ENCODE peak calls at places on chromosomes 11 and 22, in four cellular contexts. One of them, this sample, is unnamed.
A peak's percentile ranks its signal among the peaks of the same experiment; 100 is the strongest.

GRCh38 chr11:64410396-64410718 is 51.4 kb downstream of the RPS6KA4 start:
- DNase-seq in hepatocyte: no peak
- DNase-seq in RWPE1: no peak
- DNase-seq in left lung: no peak
- DNase-seq in this sample: no peak

GRCh38 chr11:12279672-12280108 is 97.7 kb upstream of the PARVA start:
- DNase-seq in hepatocyte: no peak
- DNase-seq in RWPE1: no peak
- DNase-seq in left lung: no peak
- DNase-seq in this sample: no peak

GRCh38 chr11:8167796-8168195 is 1.0 kb downstream of the RIC3 start:
- DNase-seq in hepatocyte: peak; percentile 13
- DNase-seq in RWPE1: no peak
- DNase-seq in left lung: no peak
- DNase-seq in this sample: no peak

GRCh38 chr11:13229136-13229535 is 48.5 kb upstream of the BMAL1 start:
- DNase-seq in hepatocyte: no peak
- DNase-seq in RWPE1: no peak
- DNase-seq in left lung: no peak
- DNase-seq in this sample: no peak

GRCh38 chr11:104332110-104332509 is 168.2 kb upstream of the PDGFD start:
- DNase-seq in hepatocyte: peak; percentile 28
- DNase-seq in RWPE1: no peak
- DNase-seq in left lung: no peak
- DNase-seq in this sample: no peak

GRCh38 chr11:118415739-118416068 is 14.3 kb downstream of the ATP5MG start:
- DNase-seq in hepatocyte: peak; percentile 76
- DNase-seq in RWPE1: peak; percentile 69
- DNase-seq in left lung: no peak
- DNase-seq in this sample: peak; percentile 66

GRCh38 chr11:7413961-7414728 is 71.2 kb upstream of the OLFML1 start:
- DNase-seq in hepatocyte: no peak
- DNase-seq in RWPE1: no peak
- DNase-seq in left lung: no peak
- DNase-seq in this sample: no peak

GRCh38 chr22:19051381-19051780 is 70.8 kb downstream of the DGCR2 start:
- DNase-seq in hepatocyte: no peak
- DNase-seq in RWPE1: no peak
- DNase-seq in left lung: no peak
- DNase-seq in this sample: no peak

GRCh38 chr11:4658629-4659453 is 15.1 kb downstream of the OR51E1 start:
- DNase-seq in hepatocyte: no peak
- DNase-seq in RWPE1: no peak
- DNase-seq in left lung: no peak
- DNase-seq in this sample: peak; percentile 55

GRCh38 chr11:1510928-1511327 is 24.3 kb upstream of the MOB2 start:
- DNase-seq in hepatocyte: no peak
- DNase-seq in RWPE1: no peak
- DNase-seq in left lung: no peak
- DNase-seq in this sample: no peak

GRCh38 chr11:78831571-78831970 is 256.9 kb upstream of the NARS2 start:
- DNase-seq in hepatocyte: no peak
- DNase-seq in RWPE1: no peak
- DNase-seq in left lung: no peak
- DNase-seq in this sample: no peak

GRCh38 chr11:89463381-89463780 is 27.8 kb downstream of the NOX4 start:
- DNase-seq in hepatocyte: no peak
- DNase-seq in RWPE1: no peak
- DNase-seq in left lung: no peak
- DNase-seq in this sample: no peak

GRCh38 chr11:44731685-44732411 is 5.1 kb downstream of the TSPAN18 start:
- DNase-seq in hepatocyte: no peak
- DNase-seq in RWPE1: no peak
- DNase-seq in left lung: no peak
- DNase-seq in this sample: no peak

GRCh38 chr11:103053997-103054396 is 38.0 kb downstream of the DCUN1D5 start:
- DNase-seq in hepatocyte: no peak
- DNase-seq in RWPE1: no peak
- DNase-seq in left lung: no peak
- DNase-seq in this sample: no peak

GRCh38 chr22:19818264-19819208 is 36.1 kb downstream of the GNB1L start:
- DNase-seq in hepatocyte: no peak
- DNase-seq in RWPE1: no peak
- DNase-seq in left lung: no peak
- DNase-seq in this sample: no peak

GRCh38 chr22:36384766-36385400 is 2.9 kb downstream of the MYH9 start:
- DNase-seq in hepatocyte: no peak
- DNase-seq in RWPE1: no peak
- DNase-seq in left lung: no peak
- DNase-seq in this sample: no peak

GRCh38 chr11:78420796-78421209 is 3.2 kb upstream of the GAB2 start:
- DNase-seq in hepatocyte: peak; percentile 47
- DNase-seq in RWPE1: no peak
- DNase-seq in left lung: peak; percentile 77
- DNase-seq in this sample: no peak

GRCh38 chr11:12163181-12163841 is 52.9 kb downstream of the MICAL2 start:
- DNase-seq in hepatocyte: peak; percentile 55
- DNase-seq in RWPE1: no peak
- DNase-seq in left lung: no peak
- DNase-seq in this sample: no peak

GRCh38 chr11:67267188-67268035 is 1.1 kb downstream of the GRK2 start:
- DNase-seq in hepatocyte: peak; percentile 69
- DNase-seq in RWPE1: no peak
- DNase-seq in left lung: peak; percentile 82
- DNase-seq in this sample: no peak

GRCh38 chr11:131656839-131657211 is 286.4 kb downstream of the NTM start:
- DNase-seq in hepatocyte: no peak
- DNase-seq in RWPE1: no peak
- DNase-seq in left lung: no peak
- DNase-seq in this sample: no peak

GRCh38 chr11:36405585-36406367 is 104.3 kb downstream of the TRAF6 start:
- DNase-seq in hepatocyte: no peak
- DNase-seq in RWPE1: no peak
- DNase-seq in left lung: no peak
- DNase-seq in this sample: no peak

GRCh38 chr11:62732830-62733229 is 4.5 kb downstream of the TTC9C start:
- DNase-seq in hepatocyte: no peak
- DNase-seq in RWPE1: no peak
- DNase-seq in left lung: no peak
- DNase-seq in this sample: no peak

GRCh38 chr22:28883917-28884753 is 763 bp downstream of the ZNRF3 start:
- DNase-seq in hepatocyte: peak; percentile 67
- DNase-seq in RWPE1: peak; percentile 19
- DNase-seq in left lung: peak; percentile 87
- DNase-seq in this sample: peak; percentile 30

GRCh38 chr11:68471360-68472340 is 11.1 kb downstream of the PPP6R3 start:
- DNase-seq in hepatocyte: no peak
- DNase-seq in RWPE1: no peak
- DNase-seq in left lung: no peak
- DNase-seq in this sample: no peak

GRCh38 chr11:76542436-76542835 is 97.6 kb downstream of the EMSY start:
- DNase-seq in hepatocyte: no peak
- DNase-seq in RWPE1: no peak
- DNase-seq in left lung: no peak
- DNase-seq in this sample: no peak

GRCh38 chr22:37855462-37855861 is 6.2 kb downstream of the EIF3L start:
- DNase-seq in hepatocyte: no peak
- DNase-seq in RWPE1: no peak
- DNase-seq in left lung: no peak
- DNase-seq in this sample: peak; percentile 3

GRCh38 chr11:35511666-35512065 is 13.8 kb downstream of the PAMR1 start:
- DNase-seq in hepatocyte: no peak
- DNase-seq in RWPE1: peak; percentile 22
- DNase-seq in left lung: no peak
- DNase-seq in this sample: no peak

GRCh38 chr11:129144256-129144655 is 47.9 kb downstream of the ARHGAP32 start:
- DNase-seq in hepatocyte: no peak
- DNase-seq in RWPE1: no peak
- DNase-seq in left lung: no peak
- DNase-seq in this sample: no peak

GRCh38 chr11:130001491-130002351 is 914 bp downstream of the PRDM10 start:
- DNase-seq in hepatocyte: peak; percentile 63
- DNase-seq in RWPE1: peak; percentile 24
- DNase-seq in left lung: peak; percentile 94
- DNase-seq in this sample: peak; percentile 33

GRCh38 chr11:75867778-75868374 is 52.9 kb downstream of the UVRAG start:
- DNase-seq in hepatocyte: peak; percentile 71
- DNase-seq in RWPE1: peak; percentile 50
- DNase-seq in left lung: no peak
- DNase-seq in this sample: no peak

GRCh38 chr11:86193297-86194095 is 51.1 kb upstream of the EED start:
- DNase-seq in hepatocyte: peak; percentile 80
- DNase-seq in RWPE1: peak; percentile 73
- DNase-seq in left lung: no peak
- DNase-seq in this sample: peak; percentile 74

GRCh38 chr11:101686514-101686913 is 102.7 kb upstream of the TRPC6 start:
- DNase-seq in hepatocyte: peak; percentile 55
- DNase-seq in RWPE1: peak; percentile 81
- DNase-seq in left lung: no peak
- DNase-seq in this sample: peak; percentile 86

GRCh38 chr11:76707293-76707825 is 36.8 kb upstream of the LRRC32 start:
- DNase-seq in hepatocyte: no peak
- DNase-seq in RWPE1: no peak
- DNase-seq in left lung: no peak
- DNase-seq in this sample: no peak

GRCh38 chr11:97965849-97966646 is 1054.7 kb upstream of the CNTN5 start:
- DNase-seq in hepatocyte: no peak
- DNase-seq in RWPE1: peak; percentile 85
- DNase-seq in left lung: no peak
- DNase-seq in this sample: peak; percentile 86

DNA sequence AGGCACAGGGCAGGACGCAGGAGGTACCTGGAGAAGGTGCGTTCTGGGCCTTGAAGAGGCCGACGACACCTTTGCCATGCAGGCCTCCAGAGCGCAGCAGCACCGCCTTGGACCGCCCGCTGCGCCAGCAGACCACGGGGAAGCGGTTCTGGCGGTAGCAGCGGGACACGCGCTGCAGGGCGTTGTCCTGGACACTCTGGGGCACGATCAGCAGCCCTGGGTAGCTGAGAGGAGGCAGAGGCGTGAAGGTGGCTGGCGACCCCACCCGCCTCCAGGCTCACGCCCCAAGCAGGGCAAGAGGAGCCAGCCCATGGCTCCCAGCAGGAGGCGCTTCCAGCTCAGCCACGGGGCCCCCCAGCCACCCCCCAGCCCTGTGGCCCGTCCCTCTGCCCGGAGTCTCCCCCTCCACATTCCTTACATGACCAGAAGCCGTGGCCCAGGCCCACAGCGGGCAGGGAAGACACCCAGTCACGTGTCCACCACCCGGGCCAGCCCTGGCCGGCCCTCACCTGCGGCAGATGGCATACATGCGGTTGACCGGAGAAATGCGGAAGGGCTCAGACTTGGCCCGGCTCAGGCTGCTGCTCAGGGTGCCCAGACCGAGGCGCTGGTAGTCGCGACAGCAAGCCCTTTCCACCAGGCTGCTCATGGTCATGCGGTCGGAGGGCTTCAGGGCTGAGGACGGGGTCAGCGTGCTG is 15.2 kb downstream of the SBF1 start:
- DNase-seq in hepatocyte: no peak
- DNase-seq in RWPE1: no peak
- DNase-seq in left lung: no peak
- DNase-seq in this sample: no peak
- TF ChIP-seq CTCF in hepatocyte: no peak
- TF ChIP-seq CTCF in RWPE1: no peak
- TF ChIP-seq CTCF in left lung: no peak
- TF ChIP-seq CTCF in this sample: peak; percentile 32

GRCh38 chr11:125071831-125072209 is 8.7 kb downstream of the SLC37A2 start:
- DNase-seq in hepatocyte: peak; percentile 51
- DNase-seq in RWPE1: no peak
- DNase-seq in left lung: peak; percentile 39
- DNase-seq in this sample: no peak
- H3K27ac ChIP-seq in hepatocyte: peak overlapping the region; percentile 80
- H3K27ac ChIP-seq in RWPE1: peak overlapping the region; percentile 84
- H3K27ac ChIP-seq in left lung: peak overlapping the region; percentile 59
- H3K27ac ChIP-seq in this sample: no peak overlapping the region

DNA sequence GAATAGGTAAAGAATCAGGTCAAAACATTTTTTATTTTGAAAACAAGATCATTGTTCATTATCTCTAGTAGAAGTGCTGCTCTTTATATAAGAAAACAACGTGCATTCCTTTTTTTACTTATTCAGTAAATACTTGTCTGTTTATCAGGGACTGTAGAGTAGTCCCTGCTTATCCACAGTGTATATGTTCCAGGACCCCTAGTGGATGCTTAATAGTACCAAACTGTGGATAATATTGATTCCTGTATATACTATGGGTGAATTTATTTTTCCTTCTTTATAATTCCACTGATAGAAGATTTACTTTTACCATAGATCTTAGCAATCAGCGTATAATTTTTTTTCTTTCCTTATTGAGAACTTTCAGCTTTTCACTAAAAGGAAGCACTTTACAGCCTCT is 32.6 kb downstream of the CEP295 start:
- DNase-seq in hepatocyte: no peak
- DNase-seq in RWPE1: no peak
- DNase-seq in left lung: no peak
- DNase-seq in this sample: no peak
- TF ChIP-seq CTCF in hepatocyte: no peak
- TF ChIP-seq CTCF in RWPE1: no peak
- TF ChIP-seq CTCF in left lung: no peak
- TF ChIP-seq CTCF in this sample: peak; percentile 12

GRCh38 chr11:61689164-61689496 is 8.9 kb downstream of the DAGLA start:
- DNase-seq in hepatocyte: no peak
- DNase-seq in RWPE1: no peak
- DNase-seq in left lung: no peak
- DNase-seq in this sample: no peak
- H3K27ac ChIP-seq in hepatocyte: no peak overlapping the region
- H3K27ac ChIP-seq in RWPE1: peak overlapping the region; percentile 82
- H3K27ac ChIP-seq in left lung: no peak overlapping the region
- H3K27ac ChIP-seq in this sample: no peak overlapping the region

DNA sequence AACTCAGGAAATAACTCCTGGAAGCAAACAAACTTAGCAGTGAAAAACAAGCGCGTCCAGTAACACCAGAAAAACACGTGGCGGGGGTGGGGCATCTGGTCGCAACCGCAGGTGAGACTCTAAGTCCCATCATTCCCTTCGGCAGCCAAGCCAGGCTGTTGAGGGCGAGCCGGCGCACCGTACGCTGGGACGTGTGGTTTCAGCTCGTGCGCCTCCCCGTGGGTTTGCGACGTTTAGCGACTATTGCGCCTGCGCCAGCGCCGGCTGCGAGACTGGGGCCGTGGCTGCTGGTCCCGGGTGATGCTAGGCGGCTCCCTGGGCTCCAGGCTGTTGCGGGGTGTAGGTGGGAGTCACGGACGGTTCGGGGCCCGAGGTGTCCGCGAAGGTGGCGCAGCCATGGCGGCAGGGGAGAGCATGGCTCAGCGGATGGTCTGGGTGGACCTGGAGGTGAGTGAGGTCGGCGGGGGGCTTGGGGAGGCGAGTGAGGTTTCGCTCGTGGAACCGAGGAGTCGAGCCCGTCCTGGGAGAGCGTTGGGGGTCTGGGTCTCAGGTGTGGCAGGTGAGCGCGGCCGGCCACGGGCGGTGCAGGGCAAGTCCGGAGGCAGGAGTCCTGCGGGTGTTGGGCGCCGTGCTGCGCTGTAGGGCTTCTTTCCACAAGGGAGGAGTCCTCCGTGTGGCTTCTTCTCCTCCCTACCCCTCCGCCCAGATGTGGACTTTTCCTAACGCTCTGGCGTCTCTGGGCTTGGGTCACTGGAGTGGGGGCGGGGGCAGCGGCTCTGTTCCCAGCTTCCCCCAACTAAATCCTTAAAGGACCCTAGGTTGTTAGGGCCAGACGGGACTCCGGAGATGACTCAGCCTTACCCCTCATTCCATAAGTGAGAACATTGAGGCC is at the start of gene REXO2:
- DNase-seq in hepatocyte: peak; percentile 98
- DNase-seq in RWPE1: peak; percentile 95
- DNase-seq in left lung: peak; percentile 97
- DNase-seq in this sample: peak; percentile 76
- TF ChIP-seq CTCF in hepatocyte: no peak
- TF ChIP-seq CTCF in RWPE1: no peak
- TF ChIP-seq CTCF in left lung: peak; percentile 26
- TF ChIP-seq CTCF in this sample: peak; percentile 54